ENCODE peak calls at places on chromosome 13, in seven cellular contexts. W is IMR-90; F is ovary; S is DND-41; D is WTC11; B is endothelial cell of umbilical vein; R is CD8-positive, alpha-beta T cell. M is an unnamed sample.

GRCh38 chr13:27966641-27967202 is 2.4 kb downstream of the CDX2 start:
- DNase-seq in R (no peak), B (no peak), D (peak), S (no peak), F (no peak), W (no peak), M (no peak)

GRCh38 chr13:60511637-60512036 is 114.6 kb downstream of the TDRD3 start:
- DNase-seq in R (no peak), B (no peak), F (no peak), D (no peak), S (no peak), W (no peak), M (no peak)

GRCh38 chr13:44803390-44803789 is 185.9 kb downstream of the NUFIP1 start:
- DNase-seq in B (no peak), W (no peak), S (no peak), D (no peak), F (no peak), R (no peak), M (no peak)

GRCh38 chr13:37202264-37202663 is 96.8 kb upstream of the CSNK1A1L start:
- DNase-seq in S (no peak), R (no peak), D (no peak), F (no peak), W (peak), B (no peak), M (no peak)

GRCh38 chr13:110897521-110897920 is 17.3 kb downstream of the ANKRD10 start:
- DNase-seq in W (no peak), S (no peak), R (no peak), B (no peak), D (no peak), F (no peak), M (no peak)

GRCh38 chr13:21673592-21674270 is 2.9 kb downstream of the FGF9 start:
- DNase-seq in W (peak), R (peak), S (no peak), D (peak), B (peak), F (no peak), M (peak)

GRCh38 chr13:75705395-75705794 is 69.3 kb downstream of the LMO7 start:
- DNase-seq in W (peak), R (no peak), S (no peak), B (peak), D (no peak), F (no peak), M (no peak)

GRCh38 chr13:26132756-26133155 is 80.9 kb upstream of the SHISA2 start:
- DNase-seq in R (no peak), B (peak), S (peak), D (no peak), W (peak), F (no peak), M (no peak)

GRCh38 chr13:98399756-98400155 is 177.2 kb downstream of the STK24 start:
- DNase-seq in D (no peak), F (no peak), S (no peak), W (no peak), B (no peak), R (no peak), M (no peak)

GRCh38 chr13:114145256-114145655 is 12.8 kb upstream of the RASA3 start:
- DNase-seq in R (no peak), B (no peak), F (no peak), W (no peak), S (no peak), D (no peak), M (no peak)

GRCh38 chr13:31046711-31047279 is 114.3 kb downstream of the TEX26 start:
- DNase-seq in D (no peak), S (no peak), R (no peak), W (peak), F (peak), B (no peak), M (no peak)

GRCh38 chr13:62022369-62022768 is 606.7 kb upstream of the PCDH20 start:
- DNase-seq in S (no peak), R (no peak), F (no peak), D (no peak), W (no peak), B (no peak), M (no peak)

GRCh38 chr13:99215466-99215865 is 14.8 kb downstream of the UBAC2 start:
- DNase-seq in D (no peak), W (no peak), S (peak), F (peak), R (peak), B (peak), M (no peak)

GRCh38 chr13:77339408-77339807 is 12.5 kb upstream of the MYCBP2 start:
- DNase-seq in R (no peak), D (no peak), F (no peak), W (no peak), S (no peak), B (no peak), M (no peak)
- TF ChIP-seq CTCF in R (no peak), D (no peak), F (no peak), W (no peak), S (no peak), B (no peak), M (no peak)

GRCh38 chr13:42478531-42479156 is 95.3 kb upstream of the TNFSF11 start:
- DNase-seq in W (peak), R (no peak), F (no peak), B (peak), S (no peak), D (no peak), M (no peak)
- TF ChIP-seq CTCF in W (peak), R (peak), F (no peak), B (peak), S (peak), D (no peak), M (no peak)

GRCh38 chr13:41611385-41611784 is 154.0 kb downstream of the RGCC start:
- DNase-seq in W (no peak), S (no peak), F (no peak), D (no peak), R (no peak), B (no peak), M (no peak)
- TF ChIP-seq CTCF in W (no peak), S (no peak), F (no peak), D (no peak), R (no peak), B (no peak), M (no peak)

DNA sequence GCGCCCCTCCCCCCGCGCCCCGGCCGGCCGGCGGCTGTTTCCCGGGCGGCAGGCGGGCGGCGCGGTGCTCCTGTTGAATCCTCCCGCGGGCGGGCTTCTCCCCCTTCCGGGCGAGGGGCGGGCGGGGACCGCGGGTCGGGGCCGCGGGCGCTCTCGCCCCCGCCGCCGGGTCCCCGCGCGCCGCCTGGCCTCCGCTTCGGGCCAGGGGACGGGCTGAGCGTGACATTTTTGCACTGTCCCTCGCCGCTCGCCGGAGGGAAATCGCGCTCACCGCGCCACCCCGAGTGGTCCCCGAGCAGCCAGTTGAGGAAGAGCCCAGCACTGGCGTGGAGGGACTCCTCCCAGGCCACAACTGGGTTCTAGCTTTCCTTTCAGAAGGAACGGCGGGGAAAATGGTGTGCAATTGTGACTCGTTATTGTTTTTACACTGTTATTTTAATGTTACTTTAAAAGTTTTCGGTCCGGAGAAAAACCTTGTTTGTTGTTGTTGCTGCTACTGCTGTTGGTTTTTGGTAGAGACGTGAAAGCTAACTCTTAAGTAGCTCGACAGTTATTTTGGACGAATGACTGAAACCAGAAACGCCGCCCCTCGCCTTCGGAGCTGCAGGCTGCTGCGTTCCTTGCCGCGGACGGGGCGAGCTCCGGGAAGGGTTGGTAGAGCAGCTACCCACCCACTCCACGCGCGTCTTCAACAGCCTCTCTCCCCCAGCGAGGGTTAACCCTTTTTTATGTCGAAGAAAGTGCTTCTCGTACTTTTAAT is 942 bp downstream of the PDS5B start:
- DNase-seq in D (peak), R (peak), B (peak), S (peak), F (peak), W (peak), M (peak)
- TF ChIP-seq CTCF in D (no peak), R (no peak), B (no peak), S (peak), F (no peak), W (no peak), M (no peak)

DNA sequence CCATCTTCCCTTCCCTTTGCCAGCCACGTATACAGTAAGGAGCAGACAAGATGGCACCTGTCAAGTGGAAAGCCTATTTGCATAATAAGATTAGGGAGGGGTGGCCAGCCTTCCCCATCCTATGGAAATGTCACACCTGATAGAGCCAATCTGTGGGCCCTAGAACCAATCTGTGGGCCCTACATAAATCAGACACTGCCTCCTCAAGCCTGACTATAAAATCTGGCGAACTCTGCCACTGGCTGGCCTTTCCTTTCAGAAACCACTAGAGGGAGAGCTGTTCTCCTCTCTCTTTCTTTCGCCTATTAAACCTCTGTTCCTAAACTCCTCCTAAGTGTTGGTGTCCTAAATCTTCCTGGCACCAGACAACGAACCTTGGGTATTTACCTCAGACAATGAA is 231.5 kb upstream of the KLHL1 start:
- DNase-seq in B (peak), D (peak), R (no peak), W (no peak), F (no peak), S (no peak), M (no peak)
- TF ChIP-seq CTCF in B (peak), D (peak), R (no peak), W (peak), F (no peak), S (peak), M (no peak)

GRCh38 chr13:43306364-43306763 is 283.0 kb downstream of the DNAJC15 start:
- DNase-seq in B (no peak), S (no peak), W (no peak), F (no peak), D (no peak), R (no peak), M (no peak)

GRCh38 chr13:43304449-43304848 is 281.1 kb downstream of the DNAJC15 start:
- DNase-seq in W (no peak), D (no peak), S (no peak), F (no peak), B (no peak), R (no peak), M (no peak)

GRCh38 chr13:43303040-43303729 is 279.8 kb downstream of the DNAJC15 start:
- DNase-seq in F (peak), D (peak), B (peak), W (peak), R (no peak), S (peak), M (no peak)

GRCh38 chr13:43305416-43305815 is 282.0 kb downstream of the DNAJC15 start:
- DNase-seq in B (peak), S (no peak), W (peak), F (no peak), D (no peak), R (no peak), M (no peak)

GRCh38 chr13:43304945-43305344 is 281.6 kb downstream of the DNAJC15 start:
- DNase-seq in W (no peak), D (no peak), B (no peak), R (no peak), S (no peak), F (no peak), M (no peak)
- TF ChIP-seq CTCF in W (no peak), D (no peak), B (peak), R (no peak), S (no peak), F (no peak), M (no peak)

GRCh38 chr13:33868343-33868994 is 50.5 kb downstream of the RFC3 start:
- DNase-seq in D (no peak), R (no peak), S (no peak), B (no peak), F (no peak), W (no peak), M (no peak)

GRCh38 chr13:33872005-33872351 is 54.0 kb downstream of the RFC3 start:
- DNase-seq in F (no peak), S (no peak), D (no peak), B (no peak), R (no peak), W (no peak), M (no peak)

GRCh38 chr13:33869005-33869404 is 51.1 kb downstream of the RFC3 start:
- DNase-seq in F (no peak), W (no peak), S (no peak), B (no peak), R (no peak), D (no peak), M (no peak)

GRCh38 chr13:33871207-33872004 is 53.5 kb downstream of the RFC3 start:
- DNase-seq in D (no peak), F (no peak), W (no peak), S (no peak), B (no peak), R (no peak), M (no peak)

DNA sequence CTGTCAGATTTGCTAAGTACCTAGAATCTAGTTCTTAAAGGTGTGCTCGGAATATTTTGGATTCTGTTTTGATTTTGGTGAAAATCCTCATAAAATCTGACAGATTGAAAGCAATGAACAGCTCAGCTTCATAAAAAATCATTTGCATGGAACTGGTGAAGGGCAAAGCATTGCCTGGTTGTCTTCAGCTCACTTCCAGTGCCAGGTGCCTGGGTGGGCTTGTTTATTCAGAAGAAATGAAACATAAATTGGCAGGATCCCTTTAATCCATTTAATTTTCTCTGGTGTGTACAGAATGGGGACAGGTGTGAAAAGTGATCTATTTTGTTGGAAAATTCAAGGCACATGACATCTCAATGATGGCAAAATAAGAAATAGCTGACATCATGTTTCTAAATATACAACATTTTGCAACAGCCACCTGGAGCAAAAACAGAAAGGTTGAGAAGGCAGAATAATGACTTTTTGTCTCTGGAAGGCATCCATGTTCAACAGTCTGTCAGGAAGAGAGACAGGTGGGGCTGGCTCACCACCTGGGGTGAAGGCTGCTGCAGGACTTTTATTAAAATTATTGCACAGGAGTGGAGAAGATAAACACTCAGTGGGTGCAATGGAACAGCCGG is 52.2 kb downstream of the RFC3 start:
- DNase-seq in F (no peak), S (no peak), R (no peak), D (no peak), W (no peak), B (no peak), M (no peak)
- TF ChIP-seq CTCF in F (no peak), S (no peak), R (no peak), D (no peak), W (no peak), B (no peak), M (no peak)